ENCODE peak calls at places on chromosomes 2 and 18, in five cellular contexts. One of them, this sample, is unnamed.

GRCh38 chr18:71249791-71250190 is 960.9 kb downstream of the SOCS6 start:
- DNase-seq in naive B cell: no peak
- DNase-seq in LoVo: no peak
- DNase-seq in AG09319: no peak
- DNase-seq in AG08396: no peak
- DNase-seq in this sample: no peak

GRCh38 chr2:96895709-96896651 is 26.1 kb upstream of the SEMA4C start:
- DNase-seq in naive B cell: no peak
- DNase-seq in AG08396: no peak
- DNase-seq in AG09319: no peak
- DNase-seq in LoVo: no peak
- DNase-seq in this sample: no peak

GRCh38 chr2:11160256-11160655 is 5.0 kb downstream of the SLC66A3 start:
- DNase-seq in AG08396: no peak
- DNase-seq in AG09319: no peak
- DNase-seq in LoVo: no peak
- DNase-seq in naive B cell: no peak
- DNase-seq in this sample: no peak

GRCh38 chr2:172985139-172985874 is 90.3 kb upstream of the MAP3K20 start:
- DNase-seq in AG09319: no peak
- DNase-seq in AG08396: peak; percentile 38
- DNase-seq in naive B cell: no peak
- DNase-seq in LoVo: peak; percentile 35
- DNase-seq in this sample: no peak

GRCh38 chr2:43737097-43737854 is 36.6 kb upstream of the DYNC2LI1 start:
- DNase-seq in LoVo: no peak
- DNase-seq in AG09319: no peak
- DNase-seq in AG08396: peak; percentile 66
- DNase-seq in naive B cell: no peak
- DNase-seq in this sample: no peak

GRCh38 chr2:171272039-171272438 is 111.3 kb upstream of the TLK1 start:
- DNase-seq in LoVo: peak; percentile 81
- DNase-seq in naive B cell: no peak
- DNase-seq in AG08396: peak; percentile 76
- DNase-seq in AG09319: peak; percentile 63
- DNase-seq in this sample: peak; percentile 77

GRCh38 chr2:219713110-219713509 is 85.7 kb downstream of the SLC4A3 start:
- DNase-seq in AG08396: peak; percentile 36
- DNase-seq in AG09319: no peak
- DNase-seq in LoVo: no peak
- DNase-seq in naive B cell: no peak
- DNase-seq in this sample: no peak

GRCh38 chr18:2874765-2875164 is 28.0 kb downstream of the EMILIN2 start:
- DNase-seq in LoVo: no peak
- DNase-seq in AG08396: no peak
- DNase-seq in naive B cell: no peak
- DNase-seq in AG09319: no peak
- DNase-seq in this sample: no peak

GRCh38 chr2:241844066-241844728 is 14.5 kb downstream of the PDCD1 start:
- DNase-seq in AG08396: peak; percentile 91
- DNase-seq in naive B cell: peak; percentile 71
- DNase-seq in AG09319: no peak
- DNase-seq in LoVo: peak; percentile 85
- DNase-seq in this sample: peak; percentile 63

GRCh38 chr18:74506405-74507119 is 10.4 kb downstream of the CNDP2 start:
- DNase-seq in naive B cell: no peak
- DNase-seq in AG08396: no peak
- DNase-seq in AG09319: no peak
- DNase-seq in LoVo: no peak
- DNase-seq in this sample: no peak

GRCh38 chr18:13440277-13441248 is 222.0 kb downstream of the LDLRAD4 start:
- DNase-seq in LoVo: no peak
- DNase-seq in AG09319: no peak
- DNase-seq in AG08396: no peak
- DNase-seq in naive B cell: no peak
- DNase-seq in this sample: no peak

GRCh38 chr18:7950380-7951143 is 383.4 kb downstream of the PTPRM start:
- DNase-seq in AG09319: no peak
- DNase-seq in LoVo: peak; percentile 50
- DNase-seq in AG08396: peak; percentile 24
- DNase-seq in naive B cell: no peak
- DNase-seq in this sample: no peak

GRCh38 chr2:111116843-111117665 is 3.7 kb upstream of the BCL2L11 start:
- DNase-seq in LoVo: peak; percentile 87
- DNase-seq in AG09319: no peak
- DNase-seq in AG08396: peak; percentile 84
- DNase-seq in naive B cell: peak; percentile 65
- DNase-seq in this sample: peak; percentile 75

GRCh38 chr2:168699834-168700417 is 102.5 kb upstream of the NOSTRIN start:
- DNase-seq in LoVo: no peak
- DNase-seq in AG08396: peak; percentile 30
- DNase-seq in naive B cell: no peak
- DNase-seq in AG09319: peak; percentile 41
- DNase-seq in this sample: peak; percentile 25

GRCh38 chr2:16069933-16070647 is 129.7 kb downstream of the MYCN start:
- DNase-seq in AG09319: no peak
- DNase-seq in AG08396: no peak
- DNase-seq in LoVo: no peak
- DNase-seq in naive B cell: no peak
- DNase-seq in this sample: no peak

GRCh38 chr2:37507069-37507410 is 162.6 kb downstream of the QPCT start:
- DNase-seq in AG08396: no peak
- DNase-seq in LoVo: no peak
- DNase-seq in naive B cell: no peak
- DNase-seq in AG09319: no peak
- DNase-seq in this sample: no peak

GRCh38 chr18:54279477-54280205 is 10.3 kb downstream of the POLI start:
- DNase-seq in AG08396: no peak
- DNase-seq in LoVo: no peak
- DNase-seq in naive B cell: no peak
- DNase-seq in AG09319: no peak
- DNase-seq in this sample: no peak

GRCh38 chr2:232325324-232326273 is 53.0 kb upstream of the ALPP start:
- DNase-seq in AG08396: no peak
- DNase-seq in naive B cell: peak; percentile 41
- DNase-seq in AG09319: no peak
- DNase-seq in LoVo: peak; percentile 23
- DNase-seq in this sample: no peak

GRCh38 chr2:105278654-105279053 is 37.1 kb downstream of the GPR45 start:
- DNase-seq in AG08396: no peak
- DNase-seq in naive B cell: no peak
- DNase-seq in LoVo: no peak
- DNase-seq in AG09319: no peak
- DNase-seq in this sample: no peak

GRCh38 chr2:102126660-102127059 is 15.9 kb upstream of the IL1R1 start:
- DNase-seq in AG08396: no peak
- DNase-seq in LoVo: no peak
- DNase-seq in naive B cell: no peak
- DNase-seq in AG09319: no peak
- DNase-seq in this sample: no peak

GRCh38 chr2:24793752-24794477 is 690 bp downstream of the CENPO start:
- DNase-seq in AG09319: no peak
- DNase-seq in naive B cell: no peak
- DNase-seq in AG08396: peak; percentile 37
- DNase-seq in LoVo: no peak
- DNase-seq in this sample: no peak

GRCh38 chr18:74505776-74506175 is 9.6 kb downstream of the CNDP2 start:
- DNase-seq in AG09319: no peak
- DNase-seq in AG08396: no peak
- DNase-seq in naive B cell: no peak
- DNase-seq in LoVo: no peak
- DNase-seq in this sample: no peak

GRCh38 chr18:47683774-47684173 is 246.7 kb downstream of the SMAD2 start:
- DNase-seq in naive B cell: no peak
- DNase-seq in AG08396: no peak
- DNase-seq in AG09319: no peak
- DNase-seq in LoVo: no peak
- DNase-seq in this sample: no peak

GRCh38 chr2:120776649-120777048 is 41.0 kb downstream of the GLI2 start:
- DNase-seq in AG08396: no peak
- DNase-seq in AG09319: no peak
- DNase-seq in LoVo: no peak
- DNase-seq in naive B cell: no peak
- DNase-seq in this sample: no peak

GRCh38 chr2:218975060-218975777 is 9.8 kb downstream of the FEV start:
- DNase-seq in LoVo: no peak
- DNase-seq in naive B cell: no peak
- DNase-seq in AG08396: no peak
- DNase-seq in AG09319: no peak
- DNase-seq in this sample: no peak

GRCh38 chr2:126436411-126436810 is 219.5 kb upstream of the GYPC start:
- DNase-seq in LoVo: no peak
- DNase-seq in AG09319: no peak
- DNase-seq in naive B cell: no peak
- DNase-seq in AG08396: no peak
- DNase-seq in this sample: no peak

GRCh38 chr2:121075006-121075545 is 209.9 kb downstream of the TFCP2L1 start:
- DNase-seq in AG09319: peak; percentile 65
- DNase-seq in naive B cell: no peak
- DNase-seq in AG08396: peak; percentile 86
- DNase-seq in LoVo: peak; percentile 29
- DNase-seq in this sample: no peak

GRCh38 chr2:231764752-231765151 is 16.3 kb downstream of the PDE6D start:
- DNase-seq in AG09319: no peak
- DNase-seq in naive B cell: no peak
- DNase-seq in LoVo: no peak
- DNase-seq in AG08396: no peak
- DNase-seq in this sample: no peak

GRCh38 chr2:219060821-219061791 is at the start of gene IHH:
- DNase-seq in AG09319: no peak
- DNase-seq in AG08396: peak; percentile 54
- DNase-seq in LoVo: peak; percentile 67
- DNase-seq in naive B cell: no peak
- DNase-seq in this sample: peak; percentile 36

GRCh38 chr2:233831011-233831721 is 23.2 kb downstream of the HJURP start:
- DNase-seq in naive B cell: no peak
- DNase-seq in AG09319: no peak
- DNase-seq in AG08396: no peak
- DNase-seq in LoVo: no peak
- DNase-seq in this sample: no peak